ENCODE peak calls at places on chromosome 4, in four cellular contexts. One of them, this sample, is unnamed.

GRCh38 chr4:19437008-19437407 is 814.7 kb upstream of the SLIT2 start:
- DNase-seq in HepG2: no peak
- DNase-seq in GM12878: no peak
- DNase-seq in K562: no peak
- DNase-seq in this sample: no peak

GRCh38 chr4:29805245-29805644 is 914.9 kb upstream of the PCDH7 start:
- DNase-seq in HepG2: peak; percentile 0
- DNase-seq in K562: no peak
- DNase-seq in GM12878: no peak
- DNase-seq in this sample: peak; percentile 4

GRCh38 chr4:113837397-113837796 is 75.9 kb upstream of the CAMK2D start:
- DNase-seq in HepG2: no peak
- DNase-seq in K562: no peak
- DNase-seq in GM12878: peak; percentile 94
- DNase-seq in this sample: no peak

GRCh38 chr4:77861500-77861899 is 1.1 kb upstream of the MRPL1 start:
- DNase-seq in HepG2: peak; percentile 3
- DNase-seq in GM12878: no peak
- DNase-seq in K562: no peak
- DNase-seq in this sample: no peak

GRCh38 chr4:74190919-74191397 is 33.0 kb downstream of the MTHFD2L start:
- DNase-seq in K562: no peak
- DNase-seq in HepG2: peak; percentile 82
- DNase-seq in GM12878: no peak
- DNase-seq in this sample: no peak

GRCh38 chr4:128355301-128355700 is 67.7 kb upstream of the PGRMC2 start:
- DNase-seq in GM12878: no peak
- DNase-seq in K562: peak; percentile 26
- DNase-seq in HepG2: no peak
- DNase-seq in this sample: no peak

GRCh38 chr4:170743633-170744032 is 653.9 kb upstream of the AADAT start:
- DNase-seq in K562: no peak
- DNase-seq in HepG2: peak; percentile 31
- DNase-seq in GM12878: no peak
- DNase-seq in this sample: no peak

GRCh38 chr4:146981651-146982050 is 36.0 kb upstream of the TTC29 start:
- DNase-seq in K562: no peak
- DNase-seq in HepG2: no peak
- DNase-seq in GM12878: no peak
- DNase-seq in this sample: peak; percentile 31

GRCh38 chr4:130249002-130249401 is 1153.0 kb downstream of the C4orf33 start:
- DNase-seq in GM12878: no peak
- DNase-seq in HepG2: no peak
- DNase-seq in K562: no peak
- DNase-seq in this sample: no peak

GRCh38 chr4:89788243-89789072 is 48.5 kb downstream of the SNCA start:
- DNase-seq in GM12878: no peak
- DNase-seq in K562: no peak
- DNase-seq in HepG2: no peak
- DNase-seq in this sample: no peak

GRCh38 chr4:124640037-124640730 is 72.3 kb downstream of the ANKRD50 start:
- DNase-seq in GM12878: no peak
- DNase-seq in HepG2: no peak
- DNase-seq in K562: no peak
- DNase-seq in this sample: no peak

GRCh38 chr4:152614337-152614736 is 65.5 kb downstream of the TMEM154 start:
- DNase-seq in K562: no peak
- DNase-seq in HepG2: no peak
- DNase-seq in GM12878: no peak
- DNase-seq in this sample: no peak

GRCh38 chr4:76252271-76252653 is 741 bp downstream of the FAM47E start:
- DNase-seq in K562: no peak
- DNase-seq in GM12878: no peak
- DNase-seq in HepG2: no peak
- DNase-seq in this sample: no peak

GRCh38 chr4:41874398-41874797 is 60.8 kb upstream of the TMEM33 start:
- DNase-seq in GM12878: no peak
- DNase-seq in K562: no peak
- DNase-seq in HepG2: no peak
- DNase-seq in this sample: no peak

GRCh38 chr4:119314356-119314755 is 7.6 kb downstream of the FABP2 start:
- DNase-seq in HepG2: peak; percentile 41
- DNase-seq in K562: no peak
- DNase-seq in GM12878: no peak
- DNase-seq in this sample: peak; percentile 27

GRCh38 chr4:177453116-177453515 is 10.9 kb upstream of the AGA start:
- DNase-seq in GM12878: no peak
- DNase-seq in HepG2: no peak
- DNase-seq in K562: no peak
- DNase-seq in this sample: no peak

GRCh38 chr4:41632481-41633073 is 94.6 kb downstream of the LIMCH1 start:
- DNase-seq in K562: no peak
- DNase-seq in HepG2: no peak
- DNase-seq in GM12878: no peak
- DNase-seq in this sample: no peak

GRCh38 chr4:77151246-77151645 is 5.8 kb upstream of the CCNG2 start:
- DNase-seq in GM12878: no peak
- DNase-seq in HepG2: no peak
- DNase-seq in K562: no peak
- DNase-seq in this sample: no peak

GRCh38 chr4:153114771-153115321 is 89.4 kb upstream of the TRIM2 start:
- DNase-seq in K562: no peak
- DNase-seq in HepG2: no peak
- DNase-seq in GM12878: no peak
- DNase-seq in this sample: no peak

GRCh38 chr4:34046580-34046979 is 2197.7 kb downstream of the ARAP2 start:
- DNase-seq in K562: no peak
- DNase-seq in HepG2: no peak
- DNase-seq in GM12878: no peak
- DNase-seq in this sample: no peak

GRCh38 chr4:151409470-151410313 is 716 bp downstream of the FHIP1A start:
- DNase-seq in K562: peak; percentile 10
- DNase-seq in GM12878: no peak
- DNase-seq in HepG2: peak; percentile 79
- DNase-seq in this sample: peak; percentile 25
- TF ChIP-seq TARDBP in K562: no peak
- TF ChIP-seq TARDBP in GM12878: no peak
- TF ChIP-seq TARDBP in HepG2: no peak
- TF ChIP-seq TARDBP in this sample: no peak

GRCh38 chr4:54229631-54230478 is 762 bp downstream of the PDGFRA start:
- DNase-seq in K562: no peak
- DNase-seq in HepG2: no peak
- DNase-seq in GM12878: no peak
- DNase-seq in this sample: no peak

GRCh38 chr4:54228563-54229501 is at the start of gene PDGFRA:
- DNase-seq in K562: no peak
- DNase-seq in HepG2: no peak
- DNase-seq in GM12878: no peak
- DNase-seq in this sample: no peak

GRCh38 chr4:54227261-54228063 is 1.6 kb upstream of the PDGFRA start:
- DNase-seq in GM12878: no peak
- DNase-seq in HepG2: no peak
- DNase-seq in K562: no peak
- DNase-seq in this sample: peak; percentile 22

GRCh38 chr4:54226399-54227260 is 2.5 kb upstream of the PDGFRA start:
- DNase-seq in GM12878: no peak
- DNase-seq in HepG2: no peak
- DNase-seq in K562: no peak
- DNase-seq in this sample: no peak

DNA sequence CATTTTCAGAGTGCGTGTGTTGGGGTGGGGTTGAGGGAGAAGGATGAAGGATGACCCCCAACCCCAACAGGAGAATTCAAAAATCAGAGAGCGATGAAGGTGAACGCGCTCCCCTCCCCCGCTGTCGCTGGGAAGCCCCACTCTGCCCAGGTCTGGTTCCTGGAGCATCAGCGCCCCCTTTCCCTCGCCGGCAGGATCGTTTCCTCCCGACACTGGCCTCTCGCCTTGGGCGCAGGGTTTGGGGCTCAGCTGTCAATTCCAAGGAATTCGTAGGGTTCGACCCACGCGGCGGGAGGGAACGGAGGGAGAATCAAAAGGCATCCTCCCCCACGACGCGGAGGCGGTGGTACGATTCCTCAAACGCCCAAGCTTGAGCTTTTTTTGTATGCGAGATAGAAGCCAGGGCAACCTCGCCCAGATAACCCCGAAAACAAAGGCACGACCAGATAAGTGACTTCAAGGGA is 997 bp upstream of the PDGFRA start:
- DNase-seq in K562: peak; percentile 54
- DNase-seq in GM12878: no peak
- DNase-seq in HepG2: peak; percentile 5
- DNase-seq in this sample: peak; percentile 75
- TF ChIP-seq BHLHE40 in K562: no peak
- TF ChIP-seq BHLHE40 in GM12878: no peak
- TF ChIP-seq BHLHE40 in HepG2: no peak
- TF ChIP-seq BHLHE40 in this sample: no peak

DNA sequence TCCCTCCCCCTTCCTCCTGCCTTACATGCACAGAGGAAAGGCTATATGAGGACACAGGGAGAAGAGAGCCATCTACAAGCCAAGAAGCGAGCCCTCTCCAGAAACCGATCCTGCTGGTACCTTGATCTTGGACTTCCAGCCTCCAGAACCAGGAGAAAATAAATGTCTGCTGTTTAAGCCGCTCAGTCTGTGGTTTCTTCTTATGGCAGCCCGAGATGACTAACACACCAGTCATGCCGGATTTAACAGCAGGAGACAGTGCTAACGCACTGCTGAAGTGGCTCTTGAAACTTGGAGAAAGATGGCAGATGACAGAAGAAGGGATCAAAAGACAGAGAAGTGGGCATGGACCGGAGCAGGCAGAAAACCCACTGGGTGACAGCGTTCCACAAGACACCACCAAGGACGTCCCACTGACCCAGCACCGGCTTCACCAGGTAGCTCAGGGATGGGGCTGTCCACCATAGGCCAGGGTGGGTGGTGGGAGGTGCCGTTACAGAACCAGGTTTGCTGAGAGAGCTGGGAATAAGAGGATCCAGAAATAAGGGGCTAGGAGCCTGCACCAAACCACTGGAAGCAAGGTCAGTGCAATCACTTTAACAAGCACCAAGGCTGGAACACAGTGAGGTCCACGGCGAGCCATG is 6.2 kb upstream of the MAN2B2 start:
- DNase-seq in K562: no peak
- DNase-seq in HepG2: no peak
- DNase-seq in GM12878: no peak
- DNase-seq in this sample: no peak
- TF ChIP-seq TARDBP in K562: no peak
- TF ChIP-seq TARDBP in HepG2: no peak
- TF ChIP-seq TARDBP in GM12878: no peak
- TF ChIP-seq TARDBP in this sample: no peak

GRCh38 chr4:32460972-32461371 is 1740.8 kb downstream of the PCDH7 start:
- DNase-seq in K562: no peak
- DNase-seq in GM12878: no peak
- DNase-seq in HepG2: no peak
- DNase-seq in this sample: no peak

DNA sequence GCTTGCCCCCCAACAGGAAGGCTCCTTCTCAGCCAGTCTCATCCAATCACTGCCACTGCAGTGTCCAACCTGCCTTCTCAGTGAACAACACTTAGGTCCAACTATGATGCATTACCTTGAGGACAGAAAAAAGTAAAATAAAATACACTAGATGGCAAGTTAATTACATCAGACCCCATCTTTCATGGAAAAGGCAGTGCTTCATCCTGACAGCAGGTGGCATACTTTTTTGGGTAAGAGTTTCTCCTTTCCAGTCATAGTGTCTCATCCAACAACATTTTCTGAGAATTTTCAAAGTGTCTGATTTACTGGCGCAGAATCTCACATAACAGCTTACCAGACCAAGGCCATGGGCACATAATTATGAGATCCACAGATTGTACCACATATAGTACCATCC is 1742.8 kb downstream of the PCDH7 start:
- DNase-seq in HepG2: peak; percentile 22
- DNase-seq in K562: no peak
- DNase-seq in GM12878: no peak
- DNase-seq in this sample: peak; percentile 3
- TF ChIP-seq BHLHE40 in HepG2: no peak
- TF ChIP-seq BHLHE40 in K562: no peak
- TF ChIP-seq BHLHE40 in GM12878: no peak
- TF ChIP-seq BHLHE40 in this sample: no peak

This sample was measured in HEK293T.